ENCODE peak calls at places on chromosomes 1 and 21, in eight cellular contexts. One of them, this sample, is unnamed.

GRCh38 chr1:27940297-27940696 is 5.5 kb downstream of the SMPDL3B start:
- DNase-seq in GM23338: peak; percentile 85
- DNase-seq in fibroblast of lung: peak; percentile 31
- DNase-seq in small intestine: peak; percentile 37
- DNase-seq in heart left ventricle: peak; percentile 48
- DNase-seq in body of pancreas: peak; percentile 37
- DNase-seq in HCT116: no peak
- DNase-seq in cardiac muscle cell: no peak
- DNase-seq in this sample: no peak

GRCh38 chr1:212703991-212704564 is 4.4 kb upstream of the BATF3 start:
- DNase-seq in small intestine: no peak
- DNase-seq in cardiac muscle cell: no peak
- DNase-seq in GM23338: peak; percentile 19
- DNase-seq in HCT116: no peak
- DNase-seq in fibroblast of lung: no peak
- DNase-seq in body of pancreas: no peak
- DNase-seq in heart left ventricle: no peak
- DNase-seq in this sample: no peak

GRCh38 chr1:91490501-91490900 is 10.2 kb upstream of the CDC7 start:
- DNase-seq in HCT116: no peak
- DNase-seq in heart left ventricle: no peak
- DNase-seq in GM23338: no peak
- DNase-seq in body of pancreas: no peak
- DNase-seq in fibroblast of lung: peak; percentile 18
- DNase-seq in small intestine: no peak
- DNase-seq in cardiac muscle cell: no peak
- DNase-seq in this sample: no peak

GRCh38 chr1:93638981-93639380 is 42.7 kb downstream of the BCAR3 start:
- DNase-seq in GM23338: peak; percentile 66
- DNase-seq in cardiac muscle cell: no peak
- DNase-seq in small intestine: no peak
- DNase-seq in HCT116: no peak
- DNase-seq in fibroblast of lung: no peak
- DNase-seq in heart left ventricle: no peak
- DNase-seq in body of pancreas: no peak
- DNase-seq in this sample: no peak

GRCh38 chr1:18299441-18300338 is 181.0 kb upstream of the KLHDC7A start:
- DNase-seq in heart left ventricle: no peak
- DNase-seq in HCT116: peak; percentile 10
- DNase-seq in GM23338: peak; percentile 88
- DNase-seq in fibroblast of lung: no peak
- DNase-seq in cardiac muscle cell: peak; percentile 44
- DNase-seq in body of pancreas: peak; percentile 49
- DNase-seq in small intestine: peak; percentile 22
- DNase-seq in this sample: no peak

GRCh38 chr1:36109041-36109679 is 15.9 kb downstream of the COL8A2 start:
- DNase-seq in body of pancreas: no peak
- DNase-seq in heart left ventricle: no peak
- DNase-seq in small intestine: no peak
- DNase-seq in HCT116: no peak
- DNase-seq in GM23338: no peak
- DNase-seq in cardiac muscle cell: no peak
- DNase-seq in fibroblast of lung: peak; percentile 25
- DNase-seq in this sample: peak; percentile 34

GRCh38 chr21:33769057-33769456 is 126.8 kb downstream of the ITSN1 start:
- DNase-seq in heart left ventricle: no peak
- DNase-seq in cardiac muscle cell: no peak
- DNase-seq in fibroblast of lung: no peak
- DNase-seq in GM23338: no peak
- DNase-seq in small intestine: no peak
- DNase-seq in HCT116: no peak
- DNase-seq in body of pancreas: no peak
- DNase-seq in this sample: no peak

GRCh38 chr1:119893238-119893791 is 3.0 kb downstream of the ADAM30 start:
- DNase-seq in small intestine: no peak
- DNase-seq in body of pancreas: peak; percentile 39
- DNase-seq in fibroblast of lung: no peak
- DNase-seq in HCT116: no peak
- DNase-seq in GM23338: no peak
- DNase-seq in cardiac muscle cell: no peak
- DNase-seq in heart left ventricle: no peak
- DNase-seq in this sample: no peak

GRCh38 chr1:114116086-114116485 is 37.6 kb downstream of the SYT6 start:
- DNase-seq in HCT116: no peak
- DNase-seq in body of pancreas: no peak
- DNase-seq in fibroblast of lung: no peak
- DNase-seq in GM23338: no peak
- DNase-seq in heart left ventricle: no peak
- DNase-seq in small intestine: no peak
- DNase-seq in cardiac muscle cell: no peak
- DNase-seq in this sample: no peak

GRCh38 chr21:31623664-31624063 is 35.8 kb upstream of the SOD1 start:
- DNase-seq in GM23338: peak; percentile 73
- DNase-seq in HCT116: no peak
- DNase-seq in small intestine: no peak
- DNase-seq in heart left ventricle: no peak
- DNase-seq in fibroblast of lung: no peak
- DNase-seq in cardiac muscle cell: no peak
- DNase-seq in body of pancreas: no peak
- DNase-seq in this sample: no peak

GRCh38 chr1:207807395-207808321 is 55.8 kb downstream of the CD46 start:
- DNase-seq in body of pancreas: peak; percentile 72
- DNase-seq in heart left ventricle: no peak
- DNase-seq in small intestine: peak; percentile 70
- DNase-seq in HCT116: no peak
- DNase-seq in cardiac muscle cell: no peak
- DNase-seq in GM23338: no peak
- DNase-seq in fibroblast of lung: no peak
- DNase-seq in this sample: no peak

GRCh38 chr1:47875831-47876586 is 121.2 kb downstream of the TRABD2B start:
- DNase-seq in GM23338: no peak
- DNase-seq in heart left ventricle: no peak
- DNase-seq in body of pancreas: peak; percentile 34
- DNase-seq in cardiac muscle cell: peak; percentile 93
- DNase-seq in HCT116: no peak
- DNase-seq in small intestine: peak; percentile 37
- DNase-seq in fibroblast of lung: no peak
- DNase-seq in this sample: no peak

GRCh38 chr1:244640917-244641316 is 12.0 kb upstream of the DESI2 start:
- DNase-seq in cardiac muscle cell: no peak
- DNase-seq in fibroblast of lung: no peak
- DNase-seq in small intestine: no peak
- DNase-seq in HCT116: no peak
- DNase-seq in GM23338: no peak
- DNase-seq in body of pancreas: no peak
- DNase-seq in heart left ventricle: no peak
- DNase-seq in this sample: no peak

GRCh38 chr1:244636488-244637259 is 16.3 kb upstream of the DESI2 start:
- DNase-seq in HCT116: no peak
- DNase-seq in heart left ventricle: no peak
- DNase-seq in fibroblast of lung: no peak
- DNase-seq in GM23338: peak; percentile 33
- DNase-seq in small intestine: no peak
- DNase-seq in cardiac muscle cell: no peak
- DNase-seq in body of pancreas: no peak
- DNase-seq in this sample: no peak

GRCh38 chr1:244642988-244643387 is 9.9 kb upstream of the DESI2 start:
- DNase-seq in cardiac muscle cell: no peak
- DNase-seq in body of pancreas: no peak
- DNase-seq in GM23338: no peak
- DNase-seq in small intestine: no peak
- DNase-seq in heart left ventricle: no peak
- DNase-seq in HCT116: no peak
- DNase-seq in fibroblast of lung: no peak
- DNase-seq in this sample: no peak

GRCh38 chr1:244642526-244642925 is 10.4 kb upstream of the DESI2 start:
- DNase-seq in cardiac muscle cell: no peak
- DNase-seq in HCT116: no peak
- DNase-seq in GM23338: no peak
- DNase-seq in small intestine: no peak
- DNase-seq in body of pancreas: no peak
- DNase-seq in fibroblast of lung: no peak
- DNase-seq in heart left ventricle: no peak
- DNase-seq in this sample: no peak

GRCh38 chr1:244639561-244639960 is 13.4 kb upstream of the DESI2 start:
- DNase-seq in HCT116: no peak
- DNase-seq in GM23338: no peak
- DNase-seq in heart left ventricle: no peak
- DNase-seq in small intestine: no peak
- DNase-seq in cardiac muscle cell: no peak
- DNase-seq in fibroblast of lung: no peak
- DNase-seq in body of pancreas: no peak
- DNase-seq in this sample: no peak
- H3K27ac ChIP-seq in HCT116: no peak overlapping the region
- H3K27ac ChIP-seq in GM23338: no peak overlapping the region
- H3K27ac ChIP-seq in heart left ventricle: no peak overlapping the region
- H3K27ac ChIP-seq in small intestine: no peak overlapping the region
- H3K27ac ChIP-seq in cardiac muscle cell: no peak overlapping the region
- H3K27ac ChIP-seq in fibroblast of lung: no peak overlapping the region
- H3K27ac ChIP-seq in body of pancreas: no peak overlapping the region
- H3K27ac ChIP-seq in this sample: no peak overlapping the region

GRCh38 chr1:233679030-233679429 is 65.1 kb downstream of the KCNK1 start:
- DNase-seq in cardiac muscle cell: no peak
- DNase-seq in fibroblast of lung: no peak
- DNase-seq in GM23338: no peak
- DNase-seq in body of pancreas: no peak
- DNase-seq in small intestine: no peak
- DNase-seq in heart left ventricle: no peak
- DNase-seq in HCT116: no peak
- DNase-seq in this sample: no peak

GRCh38 chr1:233679598-233679997 is 65.7 kb downstream of the KCNK1 start:
- DNase-seq in heart left ventricle: no peak
- DNase-seq in body of pancreas: no peak
- DNase-seq in cardiac muscle cell: no peak
- DNase-seq in HCT116: no peak
- DNase-seq in small intestine: no peak
- DNase-seq in fibroblast of lung: no peak
- DNase-seq in GM23338: no peak
- DNase-seq in this sample: no peak

GRCh38 chr1:233680000-233680399 is 66.1 kb downstream of the KCNK1 start:
- DNase-seq in body of pancreas: no peak
- DNase-seq in cardiac muscle cell: no peak
- DNase-seq in heart left ventricle: no peak
- DNase-seq in HCT116: no peak
- DNase-seq in GM23338: peak; percentile 43
- DNase-seq in small intestine: no peak
- DNase-seq in fibroblast of lung: no peak
- DNase-seq in this sample: no peak

GRCh38 chr1:233675893-233676292 is 62.0 kb downstream of the KCNK1 start:
- DNase-seq in heart left ventricle: no peak
- DNase-seq in GM23338: peak; percentile 45
- DNase-seq in body of pancreas: no peak
- DNase-seq in fibroblast of lung: no peak
- DNase-seq in cardiac muscle cell: no peak
- DNase-seq in small intestine: no peak
- DNase-seq in HCT116: no peak
- DNase-seq in this sample: no peak

DNA sequence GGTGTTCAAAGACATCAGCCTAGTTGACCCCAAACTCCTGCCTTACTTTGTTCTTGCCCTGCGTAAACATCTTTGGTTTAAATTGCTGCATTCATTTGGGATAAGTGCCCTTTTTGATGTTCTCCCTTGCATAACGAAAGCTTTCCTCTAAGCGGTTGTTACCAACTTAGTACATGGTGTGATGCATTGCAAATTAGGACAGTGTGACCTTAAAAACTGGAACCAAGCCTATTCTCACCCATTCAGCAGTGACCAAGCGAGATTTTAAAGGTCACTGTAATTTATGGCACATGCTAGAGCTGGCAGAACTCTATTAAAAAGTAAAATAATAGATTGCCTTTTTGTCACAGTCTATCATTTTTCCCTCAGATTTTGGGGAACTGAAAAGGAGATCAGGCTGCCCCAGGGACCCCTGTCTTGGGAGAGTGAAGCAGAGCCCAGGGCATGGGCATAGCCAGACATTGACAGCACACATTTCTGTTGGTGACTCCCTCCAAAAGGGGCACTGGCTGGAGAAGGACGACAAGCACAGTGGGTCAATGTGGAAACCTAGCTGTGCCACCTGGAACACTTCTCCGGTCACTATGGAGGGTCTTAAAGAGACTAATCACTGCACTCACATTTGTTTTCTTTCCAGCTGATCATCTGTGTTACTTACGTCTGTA is 63.9 kb downstream of the KCNK1 start:
- DNase-seq in cardiac muscle cell: no peak
- DNase-seq in GM23338: no peak
- DNase-seq in small intestine: no peak
- DNase-seq in heart left ventricle: no peak
- DNase-seq in HCT116: no peak
- DNase-seq in fibroblast of lung: no peak
- DNase-seq in body of pancreas: no peak
- DNase-seq in this sample: no peak
- H3K27ac ChIP-seq in cardiac muscle cell: no peak overlapping the region
- H3K27ac ChIP-seq in GM23338: no peak overlapping the region
- H3K27ac ChIP-seq in small intestine: no peak overlapping the region
- H3K27ac ChIP-seq in heart left ventricle: peak overlapping the region; percentile 17
- H3K27ac ChIP-seq in HCT116: no peak overlapping the region
- H3K27ac ChIP-seq in fibroblast of lung: no peak overlapping the region
- H3K27ac ChIP-seq in body of pancreas: no peak overlapping the region
- H3K27ac ChIP-seq in this sample: no peak overlapping the region

DNA sequence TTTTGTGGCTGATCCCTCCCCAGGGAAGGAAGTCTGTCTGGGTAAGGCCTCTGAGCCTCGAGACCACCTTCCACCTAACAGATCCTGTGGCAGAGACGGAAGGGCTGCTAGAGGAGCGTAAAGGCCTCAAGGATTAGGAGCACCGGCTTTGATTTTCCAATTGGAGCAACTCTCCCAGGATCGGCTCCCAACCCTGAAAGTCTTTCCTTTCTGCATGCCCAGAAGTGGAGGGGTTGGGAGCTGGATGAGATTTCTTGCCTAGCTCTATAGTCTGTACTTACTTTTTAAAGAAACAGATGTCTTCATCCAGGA is 41.4 kb downstream of the ELK4 start:
- DNase-seq in cardiac muscle cell: no peak
- DNase-seq in small intestine: no peak
- DNase-seq in GM23338: no peak
- DNase-seq in HCT116: no peak
- DNase-seq in heart left ventricle: no peak
- DNase-seq in body of pancreas: no peak
- DNase-seq in fibroblast of lung: no peak
- DNase-seq in this sample: no peak
- H3K27ac ChIP-seq in cardiac muscle cell: no peak overlapping the region
- H3K27ac ChIP-seq in small intestine: no peak overlapping the region
- H3K27ac ChIP-seq in GM23338: no peak overlapping the region
- H3K27ac ChIP-seq in HCT116: no peak overlapping the region
- H3K27ac ChIP-seq in heart left ventricle: no peak overlapping the region
- H3K27ac ChIP-seq in body of pancreas: peak overlapping the region; percentile 29
- H3K27ac ChIP-seq in fibroblast of lung: no peak overlapping the region
- H3K27ac ChIP-seq in this sample: no peak overlapping the region

GRCh38 chr1:243727503-243728191 is 122.4 kb downstream of the AKT3 start:
- DNase-seq in HCT116: no peak
- DNase-seq in cardiac muscle cell: no peak
- DNase-seq in heart left ventricle: no peak
- DNase-seq in GM23338: no peak
- DNase-seq in body of pancreas: no peak
- DNase-seq in small intestine: no peak
- DNase-seq in fibroblast of lung: no peak
- DNase-seq in this sample: no peak
- H3K27ac ChIP-seq in HCT116: no peak overlapping the region
- H3K27ac ChIP-seq in cardiac muscle cell: no peak overlapping the region
- H3K27ac ChIP-seq in heart left ventricle: no peak overlapping the region
- H3K27ac ChIP-seq in GM23338: no peak overlapping the region
- H3K27ac ChIP-seq in body of pancreas: no peak overlapping the region
- H3K27ac ChIP-seq in small intestine: no peak overlapping the region
- H3K27ac ChIP-seq in fibroblast of lung: no peak overlapping the region
- H3K27ac ChIP-seq in this sample: no peak overlapping the region